ENCODE peak calls at places on chromosome 15, in eight cellular contexts. Z is Daoy; R is amygdala; D is MM.1S; C is LoVo; S is foreskin fibroblast; O is activated CD4-positive, alpha-beta T cell treated with anti-CD3 and anti-CD28 coated beads for 4 hours; A is stimulated activated CD8-positive, alpha-beta memory T cell treated with anti-CD3 and anti-CD28 coated beads, Interleukin-15, amount 100 ng/mL, for 24 hours. U is an unnamed sample.
A peak's percentile ranks its signal among the peaks of the same experiment; 100 is the strongest.

GRCh38 chr15:85581495-85581894 is 201.1 kb downstream of the AKAP13 start:
- DNase-seq in C (no peak), Z (no peak), D (no peak), S (no peak), A (no peak), O (no peak), R (no peak), U (no peak)

GRCh38 chr15:90126457-90127435 is 24.5 kb upstream of the IDH2 start:
- DNase-seq in C (no peak), S (no peak), D (no peak), O (no peak), Z (no peak), R (no peak), A (no peak), U (no peak)

GRCh38 chr15:92629276-92629974 is 26.1 kb downstream of the FAM174B start:
- DNase-seq in D (no peak), S (no peak), O (no peak), C (no peak), R (no peak), Z (no peak), A (no peak), U (no peak)

GRCh38 chr15:39579487-39580116 is 1.3 kb upstream of the THBS1 start:
- DNase-seq in R (no peak), A (no peak), D (no peak), C (peak; percentile 81), S (peak; percentile 88), O (no peak), Z (peak; percentile 92), U (no peak)

GRCh38 chr15:47484119-47484518 is 233.2 kb upstream of the SEMA6D start:
- DNase-seq in C (no peak), A (no peak), R (no peak), S (no peak), D (no peak), Z (no peak), O (no peak), U (no peak)

GRCh38 chr15:87347806-87348515 is 908.6 kb downstream of the NTRK3 start:
- DNase-seq in Z (no peak), S (no peak), R (no peak), D (no peak), C (no peak), A (no peak), O (no peak), U (no peak)

GRCh38 chr15:75181780-75182179 is 19.9 kb upstream of the C15orf39 start:
- DNase-seq in S (no peak), Z (no peak), O (no peak), A (no peak), D (no peak), C (no peak), R (no peak), U (no peak)

GRCh38 chr15:42911058-42911592 is 9.5 kb downstream of the TTBK2 start:
- DNase-seq in R (no peak), S (peak; percentile 67), Z (no peak), O (no peak), A (no peak), D (no peak), C (no peak), U (no peak)

GRCh38 chr15:90907838-90908507 is 4.9 kb downstream of the MAN2A2 start:
- DNase-seq in O (no peak), C (no peak), A (no peak), D (no peak), S (no peak), Z (no peak), R (no peak), U (no peak)

GRCh38 chr15:68149059-68149458 is 56.1 kb downstream of the CALML4 start:
- DNase-seq in A (no peak), S (peak; percentile 46), R (no peak), C (no peak), Z (peak; percentile 2), D (no peak), O (no peak), U (no peak)

GRCh38 chr15:101025116-101025885 is 106.1 kb downstream of the LRRK1 start:
- DNase-seq in D (no peak), R (no peak), Z (no peak), C (no peak), A (no peak), O (no peak), S (no peak), U (no peak)

GRCh38 chr15:60392601-60392985 is 5.2 kb downstream of the ANXA2 start:
- DNase-seq in O (no peak), S (no peak), A (no peak), Z (peak; percentile 83), R (no peak), C (peak; percentile 72), D (no peak), U (no peak)

GRCh38 chr15:88249220-88249619 is 7.3 kb downstream of the NTRK3 start:
- DNase-seq in D (no peak), O (no peak), Z (no peak), S (no peak), C (no peak), A (no peak), R (no peak), U (peak; percentile 56)

GRCh38 chr15:42286445-42287029 is 13.3 kb upstream of the TMEM87A start:
- DNase-seq in C (no peak), A (no peak), R (no peak), D (no peak), O (no peak), Z (no peak), S (peak; percentile 49), U (no peak)

GRCh38 chr15:50873935-50874353 is 34.5 kb upstream of the AP4E1 start:
- DNase-seq in Z (no peak), O (no peak), C (no peak), D (peak; percentile 21), S (no peak), A (no peak), R (no peak), U (no peak)

GRCh38 chr15:32909431-32909830 is 191.6 kb downstream of the GREM1 start:
- DNase-seq in C (no peak), S (peak; percentile 70), A (no peak), R (no peak), Z (peak; percentile 11), D (no peak), O (no peak), U (no peak)

GRCh38 chr15:72227192-72227586 is 3.8 kb downstream of the PKM start:
- DNase-seq in A (no peak), R (no peak), Z (peak; percentile 87), O (peak; percentile 35), S (peak; percentile 64), C (peak; percentile 54), D (no peak), U (no peak)

GRCh38 chr15:31396881-31397560 is 70.4 kb downstream of the KLF13 start:
- DNase-seq in S (peak; percentile 79), C (peak; percentile 96), R (no peak), Z (peak; percentile 89), A (no peak), O (no peak), D (no peak), U (no peak)

GRCh38 chr15:51074926-51075325 is 19.8 kb downstream of the TNFAIP8L3 start:
- DNase-seq in A (no peak), D (no peak), Z (no peak), C (no peak), S (no peak), R (no peak), O (no peak), U (no peak)

GRCh38 chr15:80591938-80592825 is 102.9 kb upstream of the ABHD17C start:
- DNase-seq in C (no peak), O (no peak), R (no peak), A (no peak), Z (no peak), S (no peak), D (no peak), U (no peak)

GRCh38 chr15:88241461-88241860 is 15.1 kb downstream of the NTRK3 start:
- DNase-seq in S (no peak), O (no peak), Z (no peak), R (no peak), D (no peak), C (no peak), A (no peak), U (no peak)

GRCh38 chr15:89632563-89633430 is 22.5 kb downstream of the KIF7 start:
- DNase-seq in D (no peak), A (no peak), Z (no peak), C (no peak), O (no peak), S (no peak), R (no peak), U (no peak)

GRCh38 chr15:80028937-80029336 is 30.5 kb upstream of the ZFAND6 start:
- DNase-seq in D (no peak), S (no peak), R (no peak), A (no peak), C (no peak), O (no peak), Z (no peak), U (no peak)

GRCh38 chr15:82663186-82663600 is 16.0 kb upstream of the CPEB1 start:
- DNase-seq in D (peak; percentile 65), A (no peak), C (peak; percentile 71), S (peak; percentile 29), O (peak; percentile 24), Z (peak; percentile 56), R (no peak), U (peak; percentile 87)

GRCh38 chr15:52670087-52670486 is 9.1 kb downstream of the ATOSA start:
- DNase-seq in R (no peak), Z (no peak), A (no peak), O (no peak), S (no peak), C (no peak), D (no peak), U (no peak)

GRCh38 chr15:96270581-96271172 is 59.8 kb upstream of the NR2F2 start:
- DNase-seq in Z (peak; percentile 54), C (no peak), R (no peak), O (no peak), A (no peak), D (no peak), S (peak; percentile 72), U (no peak)

GRCh38 chr15:89910891-89911626 is 1.7 kb downstream of the ARPIN start:
- DNase-seq in O (no peak), D (no peak), R (no peak), A (no peak), C (no peak), Z (no peak), S (no peak), U (no peak)

GRCh38 chr15:99068186-99068585 is 36.7 kb upstream of the SYNM start:
- DNase-seq in R (no peak), O (no peak), S (no peak), D (no peak), Z (no peak), C (no peak), A (no peak), U (no peak)

GRCh38 chr15:82177291-82178010 is 85.1 kb downstream of the EFL1 start:
- DNase-seq in S (peak; percentile 32), C (no peak), D (no peak), Z (peak; percentile 21), A (no peak), R (no peak), O (no peak), U (no peak)

U was measured in Karpas-422.